ENCODE peak calls at places on chromosomes 5 and 9, in four cellular contexts. One of them, this sample, is unnamed.

GRCh38 chr5:80370394-80370793 is 37.5 kb upstream of the ZFYVE16 start:
- DNase-seq in sigmoid colon: no peak
- DNase-seq in fibroblast of mammary gland: no peak
- DNase-seq in spleen: no peak
- DNase-seq in this sample: no peak

GRCh38 chr9:12464910-12465512 is 228.2 kb upstream of the TYRP1 start:
- DNase-seq in spleen: no peak
- DNase-seq in sigmoid colon: no peak
- DNase-seq in fibroblast of mammary gland: peak; percentile 27
- DNase-seq in this sample: no peak

GRCh38 chr9:81771606-81772005 is 82.3 kb upstream of the TLE1 start:
- DNase-seq in fibroblast of mammary gland: peak; percentile 64
- DNase-seq in sigmoid colon: no peak
- DNase-seq in spleen: no peak
- DNase-seq in this sample: no peak

GRCh38 chr5:124996023-124996763 is 249.8 kb upstream of the ZNF608 start:
- DNase-seq in sigmoid colon: no peak
- DNase-seq in spleen: no peak
- DNase-seq in fibroblast of mammary gland: peak; percentile 13
- DNase-seq in this sample: no peak

GRCh38 chr9:70411930-70412677 is 2.4 kb downstream of the KLF9 start:
- DNase-seq in sigmoid colon: peak; percentile 89
- DNase-seq in fibroblast of mammary gland: peak; percentile 94
- DNase-seq in spleen: peak; percentile 92
- DNase-seq in this sample: no peak

GRCh38 chr9:123120131-123120530 is 86.7 kb downstream of the GPR21 start:
- DNase-seq in spleen: no peak
- DNase-seq in sigmoid colon: no peak
- DNase-seq in fibroblast of mammary gland: no peak
- DNase-seq in this sample: no peak

GRCh38 chr9:20621553-20622329 is 558 bp downstream of the MLLT3 start:
- DNase-seq in sigmoid colon: peak; percentile 93
- DNase-seq in spleen: peak; percentile 91
- DNase-seq in fibroblast of mammary gland: peak; percentile 57
- DNase-seq in this sample: no peak

GRCh38 chr5:173720341-173721258 is 104.2 kb upstream of the BOD1 start:
- DNase-seq in spleen: no peak
- DNase-seq in fibroblast of mammary gland: no peak
- DNase-seq in sigmoid colon: no peak
- DNase-seq in this sample: no peak

GRCh38 chr5:128196791-128197190 is 113.2 kb downstream of the SLC12A2 start:
- DNase-seq in spleen: no peak
- DNase-seq in fibroblast of mammary gland: peak; percentile 80
- DNase-seq in sigmoid colon: no peak
- DNase-seq in this sample: no peak

GRCh38 chr9:123637940-123638634 is 282.1 kb downstream of the CRB2 start:
- DNase-seq in spleen: no peak
- DNase-seq in fibroblast of mammary gland: no peak
- DNase-seq in sigmoid colon: no peak
- DNase-seq in this sample: no peak

GRCh38 chr9:98563997-98564396 is 144.7 kb downstream of the GABBR2 start:
- DNase-seq in fibroblast of mammary gland: no peak
- DNase-seq in sigmoid colon: no peak
- DNase-seq in spleen: no peak
- DNase-seq in this sample: no peak

GRCh38 chr9:74771262-74771585 is 116.5 kb downstream of the TRPM6 start:
- DNase-seq in spleen: no peak
- DNase-seq in sigmoid colon: no peak
- DNase-seq in fibroblast of mammary gland: no peak
- DNase-seq in this sample: no peak

GRCh38 chr9:87194471-87194870 is 247.2 kb upstream of the GAS1 start:
- DNase-seq in sigmoid colon: no peak
- DNase-seq in spleen: no peak
- DNase-seq in fibroblast of mammary gland: peak; percentile 89
- DNase-seq in this sample: no peak

GRCh38 chr9:126564716-126565115 is 49.0 kb upstream of the LMX1B start:
- DNase-seq in fibroblast of mammary gland: no peak
- DNase-seq in sigmoid colon: no peak
- DNase-seq in spleen: no peak
- DNase-seq in this sample: no peak
- H3K4me3 ChIP-seq in fibroblast of mammary gland: no peak overlapping the region
- H3K4me3 ChIP-seq in sigmoid colon: no peak overlapping the region
- H3K4me3 ChIP-seq in spleen: no peak overlapping the region
- H3K4me3 ChIP-seq in this sample: no peak overlapping the region

GRCh38 chr9:116208417-116209232 is 55.0 kb downstream of the PAPPA start:
- DNase-seq in spleen: no peak
- DNase-seq in sigmoid colon: no peak
- DNase-seq in fibroblast of mammary gland: peak; percentile 75
- DNase-seq in this sample: no peak

GRCh38 chr9:116207371-116208111 is 54.0 kb downstream of the PAPPA start:
- DNase-seq in fibroblast of mammary gland: no peak
- DNase-seq in sigmoid colon: no peak
- DNase-seq in spleen: no peak
- DNase-seq in this sample: no peak

GRCh38 chr9:116209406-116210116 is 56.0 kb downstream of the PAPPA start:
- DNase-seq in sigmoid colon: no peak
- DNase-seq in spleen: no peak
- DNase-seq in fibroblast of mammary gland: peak; percentile 25
- DNase-seq in this sample: no peak

GRCh38 chr9:116202219-116202912 is 48.8 kb downstream of the PAPPA start:
- DNase-seq in spleen: no peak
- DNase-seq in sigmoid colon: no peak
- DNase-seq in fibroblast of mammary gland: no peak
- DNase-seq in this sample: no peak

GRCh38 chr9:116204252-116204882 is 50.8 kb downstream of the PAPPA start:
- DNase-seq in fibroblast of mammary gland: no peak
- DNase-seq in sigmoid colon: no peak
- DNase-seq in spleen: no peak
- DNase-seq in this sample: no peak
- TF ChIP-seq CTCF in fibroblast of mammary gland: no peak
- TF ChIP-seq CTCF in sigmoid colon: no peak
- TF ChIP-seq CTCF in spleen: no peak
- TF ChIP-seq CTCF in this sample: no peak

DNA sequence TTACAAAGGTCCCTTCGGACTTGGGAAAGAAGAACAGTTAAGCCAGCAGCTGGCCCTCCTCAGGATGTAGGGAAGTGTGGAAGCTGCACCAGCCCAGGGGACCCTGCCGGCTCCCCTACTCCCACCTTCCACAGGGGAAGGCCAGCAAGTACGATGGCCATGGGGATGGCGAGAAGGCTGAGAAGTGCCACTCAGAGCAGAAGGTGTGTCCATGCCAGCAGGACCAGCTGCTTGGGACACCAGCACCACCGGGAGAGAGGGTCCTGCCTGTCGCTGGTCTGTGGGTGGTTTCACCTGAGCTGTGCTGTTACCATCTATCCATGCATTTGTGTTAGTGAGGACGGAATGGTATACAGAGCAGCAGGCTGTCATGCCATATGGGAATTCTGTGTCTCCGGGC is 148.6 kb upstream of the PHYKPL start:
- DNase-seq in spleen: peak; percentile 24
- DNase-seq in sigmoid colon: no peak
- DNase-seq in fibroblast of mammary gland: no peak
- DNase-seq in this sample: no peak
- H3K4me3 ChIP-seq in spleen: no peak overlapping the region
- H3K4me3 ChIP-seq in sigmoid colon: no peak overlapping the region
- H3K4me3 ChIP-seq in fibroblast of mammary gland: no peak overlapping the region
- H3K4me3 ChIP-seq in this sample: no peak overlapping the region

GRCh38 chr5:82470185-82470584 is 192.0 kb upstream of the RPS23 start:
- DNase-seq in spleen: no peak
- DNase-seq in fibroblast of mammary gland: no peak
- DNase-seq in sigmoid colon: no peak
- DNase-seq in this sample: no peak

GRCh38 chr5:82465235-82465634 is 187.1 kb upstream of the RPS23 start:
- DNase-seq in spleen: no peak
- DNase-seq in fibroblast of mammary gland: no peak
- DNase-seq in sigmoid colon: no peak
- DNase-seq in this sample: no peak

DNA sequence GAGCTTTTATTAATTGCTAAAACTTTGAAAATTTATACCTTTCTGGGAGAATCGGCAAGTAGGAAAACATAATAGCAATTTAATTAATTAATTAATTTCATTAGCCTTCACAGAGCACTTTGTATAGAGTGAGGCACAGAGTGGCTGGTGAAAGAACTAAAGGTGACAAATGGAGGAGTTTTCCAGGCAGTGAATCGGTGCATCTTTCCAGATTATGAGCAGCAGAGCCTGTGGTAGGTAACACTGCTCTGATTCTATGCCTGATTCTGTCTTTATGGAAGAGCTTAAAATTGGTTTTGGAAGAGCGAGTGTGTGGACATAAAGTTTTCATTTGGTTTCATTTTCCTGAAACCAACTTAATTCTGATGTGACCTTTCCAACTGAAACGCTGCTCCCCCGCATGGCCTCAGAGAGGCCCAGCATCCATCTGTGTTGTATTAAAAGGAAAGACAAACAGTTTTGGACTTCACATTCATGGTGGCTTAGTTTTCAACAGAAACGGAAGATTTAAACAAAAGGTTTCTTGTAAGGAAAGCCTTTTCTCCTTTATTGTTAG is 188.9 kb upstream of the RPS23 start:
- DNase-seq in fibroblast of mammary gland: peak; percentile 78
- DNase-seq in spleen: no peak
- DNase-seq in sigmoid colon: no peak
- DNase-seq in this sample: no peak
- TF ChIP-seq CTCF in fibroblast of mammary gland: peak; percentile 57
- TF ChIP-seq CTCF in spleen: no peak
- TF ChIP-seq CTCF in sigmoid colon: no peak
- TF ChIP-seq CTCF in this sample: peak; percentile 33

DNA sequence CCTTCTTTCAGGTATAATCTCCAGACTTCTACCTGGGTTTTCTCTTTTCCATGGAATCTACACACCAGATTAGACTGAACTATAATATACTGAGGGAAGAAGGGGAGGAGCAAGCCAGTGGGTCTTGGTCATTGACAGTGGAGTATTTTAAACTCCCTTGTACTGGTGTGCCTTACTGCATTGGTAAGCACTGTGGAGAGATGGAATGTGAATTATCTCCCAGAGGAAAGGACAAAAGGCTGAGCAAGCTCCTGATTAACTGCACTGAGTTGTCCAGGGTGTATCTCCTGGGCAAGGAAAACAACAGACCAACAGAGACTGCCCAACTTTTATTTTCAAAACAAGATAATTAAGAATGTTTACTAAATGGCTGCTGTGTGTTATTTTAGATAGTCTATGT is 29.8 kb upstream of the SLCO6A1 start:
- DNase-seq in fibroblast of mammary gland: no peak
- DNase-seq in sigmoid colon: no peak
- DNase-seq in spleen: no peak
- DNase-seq in this sample: no peak
- H3K4me3 ChIP-seq in fibroblast of mammary gland: no peak overlapping the region
- H3K4me3 ChIP-seq in sigmoid colon: no peak overlapping the region
- H3K4me3 ChIP-seq in spleen: no peak overlapping the region
- H3K4me3 ChIP-seq in this sample: no peak overlapping the region

DNA sequence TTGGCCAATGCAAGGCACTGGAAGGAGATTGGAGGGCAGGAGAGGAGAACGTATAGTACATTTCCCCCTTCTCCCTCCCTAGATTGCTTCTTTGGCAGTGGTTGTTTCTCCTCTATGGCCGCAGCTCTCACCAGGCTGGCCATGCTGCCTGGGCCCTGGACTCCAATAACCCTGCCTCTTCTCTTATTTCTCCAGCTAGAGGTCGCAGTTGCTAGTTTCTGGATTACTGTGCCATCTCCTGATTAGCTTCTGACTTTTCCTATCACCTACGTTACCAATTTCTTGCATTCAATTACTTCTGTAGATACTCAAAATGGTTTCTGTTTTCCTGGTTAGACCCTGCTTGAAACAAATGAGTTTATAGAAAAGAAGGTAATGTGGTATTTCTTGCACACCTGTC is 2.4 kb upstream of the MACIR start:
- DNase-seq in spleen: no peak
- DNase-seq in fibroblast of mammary gland: no peak
- DNase-seq in sigmoid colon: no peak
- DNase-seq in this sample: no peak
- TF ChIP-seq CTCF in spleen: no peak
- TF ChIP-seq CTCF in fibroblast of mammary gland: no peak
- TF ChIP-seq CTCF in sigmoid colon: no peak
- TF ChIP-seq CTCF in this sample: no peak

GRCh38 chr5:40685191-40685590 is 5.5 kb downstream of the PTGER4 start:
- DNase-seq in fibroblast of mammary gland: no peak
- DNase-seq in sigmoid colon: no peak
- DNase-seq in spleen: no peak
- DNase-seq in this sample: no peak
- H3K4me3 ChIP-seq in fibroblast of mammary gland: no peak overlapping the region
- H3K4me3 ChIP-seq in sigmoid colon: peak overlapping the region; percentile 61
- H3K4me3 ChIP-seq in spleen: peak overlapping the region; percentile 72
- H3K4me3 ChIP-seq in this sample: peak overlapping the region; percentile 94

DNA sequence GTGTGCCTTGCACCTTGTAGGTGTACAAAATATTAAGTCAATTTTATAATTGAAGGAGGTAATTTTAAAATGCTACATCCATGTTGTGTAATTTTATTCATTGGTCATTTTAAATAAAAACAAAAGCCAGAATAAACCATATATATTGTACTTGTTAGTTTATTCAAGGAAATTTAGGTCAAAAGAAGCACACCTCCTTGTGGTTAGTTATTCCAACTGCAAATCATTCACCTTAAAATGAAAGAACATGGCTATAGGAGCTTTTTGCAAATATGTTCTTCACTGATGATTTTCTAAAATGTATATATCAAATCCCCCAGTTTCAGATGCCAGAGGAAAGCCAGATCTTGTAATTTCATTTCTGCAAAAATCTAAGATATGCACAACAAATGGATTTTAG is 5.4 kb upstream of the MOCS2 start:
- DNase-seq in spleen: no peak
- DNase-seq in fibroblast of mammary gland: peak; percentile 46
- DNase-seq in sigmoid colon: no peak
- DNase-seq in this sample: no peak
- TF ChIP-seq CTCF in spleen: no peak
- TF ChIP-seq CTCF in fibroblast of mammary gland: peak; percentile 42
- TF ChIP-seq CTCF in sigmoid colon: no peak
- TF ChIP-seq CTCF in this sample: no peak

GRCh38 chr9:133943036-133943780 is 48.9 kb downstream of the VAV2 start:
- DNase-seq in sigmoid colon: peak; percentile 50
- DNase-seq in spleen: peak; percentile 64
- DNase-seq in fibroblast of mammary gland: no peak
- DNase-seq in this sample: no peak

GRCh38 chr9:133945977-133946753 is 46.0 kb downstream of the VAV2 start:
- DNase-seq in fibroblast of mammary gland: no peak
- DNase-seq in spleen: peak; percentile 87
- DNase-seq in sigmoid colon: peak; percentile 46
- DNase-seq in this sample: no peak

GRCh38 chr9:133943781-133944745 is 48.1 kb downstream of the VAV2 start:
- DNase-seq in sigmoid colon: peak; percentile 60
- DNase-seq in fibroblast of mammary gland: no peak
- DNase-seq in spleen: peak; percentile 62
- DNase-seq in this sample: no peak

GRCh38 chr9:133945314-133945975 is 46.7 kb downstream of the VAV2 start:
- DNase-seq in fibroblast of mammary gland: no peak
- DNase-seq in sigmoid colon: peak; percentile 59
- DNase-seq in spleen: peak; percentile 89
- DNase-seq in this sample: no peak

GRCh38 chr9:133944746-133945135 is 47.4 kb downstream of the VAV2 start:
- DNase-seq in sigmoid colon: no peak
- DNase-seq in fibroblast of mammary gland: peak; percentile 80
- DNase-seq in spleen: peak; percentile 74
- DNase-seq in this sample: no peak
- H3K4me3 ChIP-seq in sigmoid colon: no peak overlapping the region
- H3K4me3 ChIP-seq in fibroblast of mammary gland: no peak overlapping the region
- H3K4me3 ChIP-seq in spleen: no peak overlapping the region
- H3K4me3 ChIP-seq in this sample: no peak overlapping the region

This sample was measured in thoracic aorta.